ENCODE peak calls at places on chromosomes 7 and 10, in seven cellular contexts. E, Y, B, F, D, Z and C are unnamed samples.

GRCh38 chr10:108787932-108788331 is 1135.4 kb downstream of the XPNPEP1 start:
- DNase-seq in E (peak; percentile 51), Y (no peak), B (no peak), F (no peak), D (no peak), Z (peak; percentile 84), C (peak; percentile 50)

GRCh38 chr7:5187605-5188004 is 2.4 kb upstream of the WIPI2 start:
- DNase-seq in E (no peak), Y (no peak), B (no peak), F (no peak), D (no peak), Z (no peak), C (no peak)

GRCh38 chr7:6413637-6414036 is 34.1 kb downstream of the DAGLB start:
- DNase-seq in E (no peak), Y (no peak), B (no peak), F (no peak), D (no peak), Z (no peak), C (no peak)

GRCh38 chr10:90418869-90419652 is 438.8 kb downstream of the HTR7 start:
- DNase-seq in E (peak; percentile 94), Y (no peak), B (peak; percentile 42), F (no peak), D (peak; percentile 48), Z (peak; percentile 92), C (no peak)

GRCh38 chr7:47839381-47839780 is 108.9 kb downstream of the PKD1L1 start:
- DNase-seq in E (no peak), Y (no peak), B (no peak), F (no peak), D (no peak), Z (no peak), C (no peak)

GRCh38 chr7:73817121-73817520 is 13.7 kb upstream of the CLDN4 start:
- DNase-seq in E (no peak), Y (no peak), B (no peak), F (no peak), D (no peak), Z (no peak), C (no peak)

GRCh38 chr10:122464575-122464974 is 3.2 kb downstream of the HTRA1 start:
- DNase-seq in E (no peak), Y (no peak), B (no peak), F (no peak), D (no peak), Z (no peak), C (no peak)

GRCh38 chr7:152866791-152867481 is 107.4 kb downstream of the ACTR3B start:
- DNase-seq in E (no peak), Y (no peak), B (no peak), F (no peak), D (no peak), Z (no peak), C (no peak)

GRCh38 chr10:112304460-112304859 is 21.3 kb downstream of the TECTB start:
- DNase-seq in E (peak; percentile 62), Y (no peak), B (peak; percentile 41), F (no peak), D (no peak), Z (peak; percentile 56), C (peak; percentile 77)

GRCh38 chr10:46170789-46171188 is 116.0 kb upstream of the ANTXRL start:
- DNase-seq in E (no peak), Y (no peak), B (no peak), F (no peak), D (no peak), Z (no peak), C (no peak)

GRCh38 chr10:46175831-46176230 is 111.0 kb upstream of the ANTXRL start:
- DNase-seq in E (no peak), Y (no peak), B (no peak), F (no peak), D (no peak), Z (no peak), C (no peak)

GRCh38 chr10:46175311-46175710 is 111.5 kb upstream of the ANTXRL start:
- DNase-seq in E (no peak), Y (no peak), B (no peak), F (no peak), D (no peak), Z (no peak), C (no peak)

GRCh38 chr10:46169736-46170135 is 117.1 kb upstream of the ANTXRL start:
- DNase-seq in E (no peak), Y (no peak), B (no peak), F (no peak), D (no peak), Z (no peak), C (no peak)

GRCh38 chr10:46171661-46172060 is 115.1 kb upstream of the ANTXRL start:
- DNase-seq in E (no peak), Y (no peak), B (no peak), F (no peak), D (no peak), Z (no peak), C (no peak)
- TF ChIP-seq CTCF in E (no peak), Y (no peak), B (no peak), F (no peak), D (no peak), Z (no peak), C (no peak)

GRCh38 chr10:102117391-102118159 is 2.6 kb downstream of the LDB1 start:
- DNase-seq in E (peak; percentile 81), Y (peak; percentile 91), B (no peak), F (peak; percentile 96), D (peak; percentile 93), Z (peak; percentile 69), C (peak; percentile 83)
- TF ChIP-seq CTCF in E (peak; percentile 37), Y (no peak), B (peak; percentile 34), F (no peak), D (peak; percentile 41), Z (peak; percentile 14), C (peak; percentile 29)

GRCh38 chr7:25752169-25752568 is 399.8 kb upstream of the NFE2L3 start:
- DNase-seq in E (no peak), Y (no peak), B (no peak), F (no peak), D (peak; percentile 25), Z (no peak), C (no peak)
- TF ChIP-seq CTCF in E (no peak), Y (no peak), B (no peak), F (no peak), D (no peak), Z (no peak), C (no peak)

GRCh38 chr7:100418930-100419659 is 9.4 kb downstream of the ZCWPW1 start:
- DNase-seq in E (peak; percentile 13), Y (no peak), B (no peak), F (no peak), D (no peak), Z (no peak), C (peak; percentile 21)
- TF ChIP-seq CTCF in E (no peak), Y (no peak), B (no peak), F (no peak), D (no peak), Z (no peak), C (no peak)

GRCh38 chr7:156156734-156157408 is 344.6 kb upstream of the SHH start:
- DNase-seq in E (peak; percentile 10), Y (no peak), B (no peak), F (no peak), D (peak; percentile 61), Z (no peak), C (no peak)
- TF ChIP-seq CTCF in E (peak; percentile 17), Y (no peak), B (no peak), F (no peak), D (peak; percentile 37), Z (no peak), C (no peak)

GRCh38 chr10:35631404-35631803 is 10.7 kb downstream of the FZD8 start:
- DNase-seq in E (no peak), Y (no peak), B (no peak), F (no peak), D (no peak), Z (no peak), C (no peak)

GRCh38 chr10:35636942-35637341 is 5.2 kb downstream of the FZD8 start:
- DNase-seq in E (no peak), Y (no peak), B (no peak), F (no peak), D (no peak), Z (no peak), C (no peak)

GRCh38 chr10:35633006-35633980 is 8.8 kb downstream of the FZD8 start:
- DNase-seq in E (no peak), Y (no peak), B (no peak), F (no peak), D (no peak), Z (no peak), C (no peak)

GRCh38 chr10:35635576-35635975 is 6.5 kb downstream of the FZD8 start:
- DNase-seq in E (peak; percentile 83), Y (no peak), B (no peak), F (no peak), D (peak; percentile 83), Z (peak; percentile 73), C (peak; percentile 64)

GRCh38 chr10:35632027-35632426 is 10.1 kb downstream of the FZD8 start:
- DNase-seq in E (no peak), Y (no peak), B (no peak), F (no peak), D (no peak), Z (no peak), C (no peak)
- TF ChIP-seq CTCF in E (no peak), Y (no peak), B (no peak), F (no peak), D (no peak), Z (no peak), C (no peak)

GRCh38 chr10:131938681-131939080 is 37.9 kb downstream of the PPP2R2D start:
- DNase-seq in E (no peak), Y (no peak), B (no peak), F (peak; percentile 7), D (no peak), Z (no peak), C (peak; percentile 18)

GRCh38 chr10:131946321-131946751 is 35.4 kb downstream of the BNIP3 start:
- DNase-seq in E (peak; percentile 87), Y (no peak), B (peak; percentile 47), F (peak; percentile 28), D (no peak), Z (peak; percentile 88), C (peak; percentile 84)

GRCh38 chr10:131946880-131947279 is 34.8 kb downstream of the BNIP3 start:
- DNase-seq in E (no peak), Y (no peak), B (no peak), F (peak; percentile 30), D (no peak), Z (no peak), C (no peak)

GRCh38 chr10:131942455-131942854 is 39.3 kb downstream of the BNIP3 start:
- DNase-seq in E (no peak), Y (no peak), B (no peak), F (no peak), D (no peak), Z (no peak), C (no peak)

DNA sequence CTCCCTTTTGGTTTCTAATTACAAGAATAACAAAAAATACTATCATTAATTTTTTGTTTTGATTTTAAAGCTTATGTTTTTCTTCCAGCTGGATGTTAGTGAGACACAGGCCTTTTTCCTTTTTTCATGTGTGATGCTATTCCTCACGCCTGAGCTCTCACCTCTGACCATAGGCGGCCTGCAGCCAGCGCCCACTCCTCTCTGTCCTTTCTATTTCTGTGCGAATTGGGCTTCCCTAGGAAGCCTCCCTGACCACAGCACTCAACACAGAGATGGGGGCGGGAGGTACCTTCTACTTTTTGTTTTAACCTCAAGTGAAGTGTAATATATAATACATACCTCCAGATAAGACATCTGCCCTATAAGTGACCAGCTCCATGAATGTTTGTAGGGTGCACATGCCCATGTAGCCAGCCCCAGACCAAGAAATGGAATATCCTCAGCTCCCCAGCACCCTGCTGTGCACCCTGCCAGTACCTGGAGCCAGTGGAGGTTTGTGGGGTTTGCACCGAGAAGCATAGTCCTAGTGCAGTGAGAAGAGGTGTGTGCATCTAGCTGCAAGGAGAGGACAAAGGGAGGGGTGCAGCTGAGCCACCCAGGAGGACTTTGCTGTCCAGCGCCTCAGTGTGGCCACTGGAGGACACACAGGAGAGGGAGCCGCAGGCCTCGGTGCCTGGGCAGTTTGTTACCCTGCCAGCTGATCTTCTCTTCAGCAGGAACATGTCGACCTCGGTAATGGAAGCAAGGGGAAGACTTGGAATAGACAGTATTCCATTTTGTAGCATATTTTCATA is 38.5 kb downstream of the BNIP3 start:
- DNase-seq in E (peak; percentile 59), Y (no peak), B (no peak), F (peak; percentile 68), D (no peak), Z (peak; percentile 31), C (no peak)
- TF ChIP-seq CTCF in E (peak; percentile 75), Y (peak; percentile 38), B (peak; percentile 28), F (no peak), D (peak; percentile 37), Z (peak; percentile 41), C (peak; percentile 13)